ENCODE peak calls at places on chromosomes 11 and 22, in nine cellular contexts. B is endodermal cell, P is Panc1, S is IMR-90, H is upper lobe of right lung, W is astrocyte of the cerebellum, I is tibial artery, J is lower lobe of right lung, V is cardiac muscle cell. X is an unnamed sample.

GRCh38 chr22:36258750-36259619 is 6.1 kb downstream of the APOL1 start:
- DNase-seq in H (no peak), S (peak; percentile 64), W (no peak), I (no peak), V (peak; percentile 58), J (peak; percentile 71), B (peak; percentile 88), P (no peak), X (no peak)

GRCh38 chr11:93741094-93741881 is at the start of the genes C11orf54 and TAF1D:
- DNase-seq in W (peak; percentile 96), H (peak; percentile 98), V (peak; percentile 99), S (peak; percentile 97), J (peak; percentile 98), I (peak; percentile 98), B (peak; percentile 99), P (peak; percentile 93), X (peak; percentile 91)

GRCh38 chr11:31875861-31876625 is 64.9 kb upstream of the PAX6 start:
- DNase-seq in J (no peak), B (peak; percentile 63), I (no peak), P (no peak), W (no peak), S (no peak), V (peak; percentile 1), H (no peak), X (no peak)

GRCh38 chr11:625636-626319 is 1.0 kb upstream of the CDHR5 start:
- DNase-seq in V (no peak), P (no peak), B (peak; percentile 48), H (no peak), W (no peak), I (no peak), J (no peak), S (no peak), X (no peak)

GRCh38 chr11:119000906-119001305 is 3.0 kb downstream of the CENATAC start:
- DNase-seq in H (no peak), V (no peak), B (no peak), S (peak; percentile 58), J (no peak), P (no peak), I (no peak), W (no peak), X (no peak)

GRCh38 chr11:119337581-119338317 is 2.9 kb downstream of the C1QTNF5 start:
- DNase-seq in J (peak; percentile 49), I (no peak), V (peak; percentile 33), S (peak; percentile 90), B (peak; percentile 90), W (peak; percentile 31), H (peak; percentile 59), P (no peak), X (no peak)

GRCh38 chr11:72985645-72986044 is 156.5 kb downstream of the FCHSD2 start:
- DNase-seq in B (no peak), P (no peak), H (no peak), S (peak; percentile 11), V (no peak), I (no peak), J (no peak), W (no peak), X (no peak)

GRCh38 chr11:118291453-118291852 is 13.1 kb upstream of the CD3E start:
- DNase-seq in V (no peak), S (no peak), J (no peak), H (no peak), W (no peak), P (no peak), B (no peak), I (no peak), X (no peak)

GRCh38 chr11:69480547-69481392 is 693 bp upstream of the LINC01488 start:
- DNase-seq in V (no peak), J (peak; percentile 46), W (no peak), H (peak; percentile 54), I (no peak), S (peak; percentile 15), B (no peak), P (no peak), X (no peak)

GRCh38 chr11:34855021-34855753 is 61.0 kb downstream of the APIP start:
- DNase-seq in B (peak; percentile 36), J (no peak), W (no peak), H (no peak), S (no peak), P (no peak), V (no peak), I (no peak), X (no peak)

GRCh38 chr22:25880524-25880923 is 138.5 kb downstream of the MYO18B start:
- DNase-seq in I (no peak), W (no peak), J (no peak), P (no peak), H (no peak), S (no peak), V (no peak), B (no peak), X (no peak)

GRCh38 chr11:65420506-65421203 is 1.9 kb upstream of the NEAT1 start:
- DNase-seq in H (no peak), S (no peak), W (no peak), P (no peak), J (peak; percentile 19), I (no peak), V (no peak), B (no peak), X (no peak)

GRCh38 chr11:58923300-58923788 is 15.9 kb upstream of the GLYATL1 start:
- DNase-seq in J (no peak), V (peak; percentile 52), W (peak; percentile 29), B (peak; percentile 82), H (no peak), S (peak; percentile 46), P (no peak), I (no peak), X (no peak)

GRCh38 chr22:39240841-39241631 is 3.7 kb downstream of the PDGFB start:
- DNase-seq in V (no peak), J (peak; percentile 73), H (no peak), S (no peak), I (peak; percentile 61), W (no peak), B (no peak), P (peak; percentile 39), X (no peak)

GRCh38 chr22:23357028-23357427 is 176.7 kb downstream of the BCR start:
- DNase-seq in P (no peak), S (no peak), H (no peak), I (no peak), V (no peak), B (no peak), J (no peak), W (no peak), X (no peak)

GRCh38 chr11:76626266-76626665 is 44.3 kb downstream of the LRRC32 start:
- DNase-seq in V (no peak), B (peak; percentile 24), P (no peak), H (no peak), J (no peak), S (no peak), W (no peak), I (no peak), X (no peak)

GRCh38 chr11:12626616-12627015 is 47.6 kb upstream of the TEAD1 start:
- DNase-seq in W (no peak), S (peak; percentile 30), P (no peak), J (no peak), I (no peak), H (no peak), B (no peak), V (no peak), X (no peak)

GRCh38 chr22:42717197-42717967 is 3.3 kb downstream of the A4GALT start:
- DNase-seq in P (no peak), B (peak; percentile 90), V (peak; percentile 34), W (no peak), I (no peak), S (no peak), J (no peak), H (no peak), X (no peak)

GRCh38 chr11:46674463-46675287 is 25.7 kb downstream of the ARHGAP1 start:
- DNase-seq in P (no peak), V (peak; percentile 72), J (no peak), I (no peak), W (no peak), H (peak; percentile 64), B (peak; percentile 93), S (peak; percentile 18), X (no peak)

GRCh38 chr11:72955466-72955865 is 141.3 kb downstream of the ATG16L2 start:
- DNase-seq in H (no peak), J (no peak), P (no peak), V (no peak), S (no peak), I (no peak), B (no peak), W (no peak), X (no peak)

DNA sequence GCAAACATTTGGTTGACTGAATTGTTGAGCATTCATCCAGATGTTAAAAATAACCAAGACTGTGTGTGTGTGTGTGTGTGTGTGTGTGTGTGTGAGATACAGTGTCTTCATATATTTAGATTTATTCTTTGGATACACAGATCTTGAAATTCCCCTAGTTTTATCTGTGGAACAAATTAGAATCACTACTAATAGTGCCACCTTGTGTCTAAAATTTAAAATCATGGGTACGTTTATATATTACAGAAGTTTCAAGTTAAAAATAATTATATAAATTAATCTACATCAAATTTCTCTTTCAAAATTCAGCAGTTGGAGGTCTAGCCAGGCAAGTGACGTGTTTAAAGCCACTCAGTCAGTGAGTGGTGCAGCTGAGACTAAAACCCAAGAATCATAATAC is 1566.2 kb upstream of the TENM4 start:
- DNase-seq in P (no peak), H (no peak), J (no peak), W (peak; percentile 12), B (no peak), S (peak; percentile 14), V (peak; percentile 15), I (no peak), X (no peak)
- TF ChIP-seq CTCF in P (peak; percentile 55), H (no peak), J (no peak), W (no peak), B (peak; percentile 46), S (peak; percentile 28), V (peak; percentile 23), I (no peak), X (no peak)

GRCh38 chr11:94793822-94794221 is 25.7 kb downstream of the AMOTL1 start:
- DNase-seq in S (peak; percentile 81), P (no peak), H (no peak), B (no peak), J (no peak), W (no peak), V (no peak), I (no peak), X (no peak)
- H3K4me3 ChIP-seq in S (no peak overlapping the region), P (no peak overlapping the region), H (no peak overlapping the region), B (no peak overlapping the region), J (no peak overlapping the region), W (no peak overlapping the region), V (no peak overlapping the region), I (peak overlapping the region; percentile 18), X (no peak overlapping the region)

GRCh38 chr11:44728085-44728410 is 1.3 kb downstream of the TSPAN18 start:
- DNase-seq in W (no peak), P (no peak), H (no peak), S (no peak), I (no peak), B (no peak), J (no peak), V (no peak), X (no peak)
- TF ChIP-seq CTCF in W (no peak), P (no peak), H (peak; percentile 3), S (no peak), I (no peak), B (peak; percentile 6), J (peak; percentile 1), V (no peak), X (no peak)

DNA sequence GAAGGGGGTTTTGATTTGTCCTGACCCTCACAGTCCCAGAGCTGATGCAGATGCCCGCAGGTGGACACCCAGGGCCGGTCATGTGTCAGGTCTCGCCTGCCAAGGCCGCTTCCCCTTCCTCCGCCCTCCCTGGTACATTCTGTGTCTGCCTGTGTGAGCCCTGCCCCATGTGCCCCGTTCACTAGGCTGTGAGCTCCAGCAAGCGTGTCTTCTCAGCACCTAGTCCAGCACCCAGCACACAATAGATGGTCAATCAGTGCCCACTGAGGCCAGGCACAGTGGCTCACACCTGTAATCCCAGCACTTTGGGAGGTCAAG is 29.9 kb upstream of the PPARA start:
- DNase-seq in W (no peak), B (no peak), I (no peak), S (no peak), H (no peak), V (no peak), J (no peak), P (no peak), X (no peak)
- H3K4me3 ChIP-seq in W (no peak overlapping the region), B (no peak overlapping the region), I (no peak overlapping the region), S (no peak overlapping the region), H (no peak overlapping the region), V (no peak overlapping the region), J (no peak overlapping the region), P (no peak overlapping the region), X (no peak overlapping the region)